ENCODE peak calls at places on chromosome 5, in six cellular contexts. One of them, this sample, is unnamed.

GRCh38 chr5:176935017-176935416 is 35.9 kb upstream of the HK3 start:
- DNase-seq in H9: no peak
- DNase-seq in mesendoderm: no peak
- DNase-seq in IMR-90: no peak
- DNase-seq in mesenchymal stem cell: no peak
- DNase-seq in H1: no peak
- DNase-seq in this sample: no peak

GRCh38 chr5:120449501-120449900 is 14.6 kb upstream of the PRR16 start:
- DNase-seq in IMR-90: peak; percentile 46
- DNase-seq in mesendoderm: peak; percentile 72
- DNase-seq in H1: no peak
- DNase-seq in mesenchymal stem cell: peak; percentile 76
- DNase-seq in H9: no peak
- DNase-seq in this sample: no peak

GRCh38 chr5:58770131-58770530 is 187.3 kb downstream of the RAB3C start:
- DNase-seq in H9: no peak
- DNase-seq in mesenchymal stem cell: no peak
- DNase-seq in mesendoderm: no peak
- DNase-seq in IMR-90: no peak
- DNase-seq in H1: no peak
- DNase-seq in this sample: no peak

GRCh38 chr5:147509710-147510651 is at the start of gene DPYSL3:
- DNase-seq in mesenchymal stem cell: peak; percentile 85
- DNase-seq in IMR-90: peak; percentile 78
- DNase-seq in H9: peak; percentile 80
- DNase-seq in mesendoderm: peak; percentile 84
- DNase-seq in H1: peak; percentile 44
- DNase-seq in this sample: peak; percentile 68

GRCh38 chr5:32460702-32461101 is 16.2 kb upstream of the ZFR start:
- DNase-seq in mesendoderm: no peak
- DNase-seq in mesenchymal stem cell: no peak
- DNase-seq in H1: no peak
- DNase-seq in IMR-90: no peak
- DNase-seq in H9: no peak
- DNase-seq in this sample: no peak

GRCh38 chr5:5387192-5387591 is 35.3 kb upstream of the ICE1 start:
- DNase-seq in mesenchymal stem cell: no peak
- DNase-seq in H9: no peak
- DNase-seq in mesendoderm: no peak
- DNase-seq in H1: no peak
- DNase-seq in IMR-90: no peak
- DNase-seq in this sample: no peak

GRCh38 chr5:73997936-73998335 is 371.9 kb downstream of the ARHGEF28 start:
- DNase-seq in mesenchymal stem cell: no peak
- DNase-seq in IMR-90: no peak
- DNase-seq in mesendoderm: no peak
- DNase-seq in H9: no peak
- DNase-seq in H1: no peak
- DNase-seq in this sample: no peak

GRCh38 chr5:132428811-132429440 is 59.4 kb downstream of the SLC22A5 start:
- DNase-seq in mesendoderm: peak; percentile 83
- DNase-seq in H1: no peak
- DNase-seq in H9: no peak
- DNase-seq in mesenchymal stem cell: peak; percentile 92
- DNase-seq in IMR-90: peak; percentile 87
- DNase-seq in this sample: no peak

GRCh38 chr5:96649251-96649937 is 12.8 kb upstream of the CAST start:
- DNase-seq in H9: no peak
- DNase-seq in IMR-90: no peak
- DNase-seq in mesenchymal stem cell: no peak
- DNase-seq in H1: no peak
- DNase-seq in mesendoderm: no peak
- DNase-seq in this sample: no peak

GRCh38 chr5:172052454-172053236 is 46.2 kb upstream of the FBXW11 start:
- DNase-seq in IMR-90: peak; percentile 86
- DNase-seq in mesendoderm: no peak
- DNase-seq in H1: no peak
- DNase-seq in mesenchymal stem cell: no peak
- DNase-seq in H9: no peak
- DNase-seq in this sample: no peak

GRCh38 chr5:96157077-96157780 is 195.6 kb upstream of the ELL2 start:
- DNase-seq in H1: no peak
- DNase-seq in mesendoderm: no peak
- DNase-seq in IMR-90: no peak
- DNase-seq in mesenchymal stem cell: no peak
- DNase-seq in H9: no peak
- DNase-seq in this sample: no peak

GRCh38 chr5:96483878-96484277 is 50.8 kb upstream of the PCSK1 start:
- DNase-seq in IMR-90: peak; percentile 55
- DNase-seq in H9: no peak
- DNase-seq in H1: no peak
- DNase-seq in mesendoderm: peak; percentile 69
- DNase-seq in mesenchymal stem cell: peak; percentile 51
- DNase-seq in this sample: peak; percentile 45

GRCh38 chr5:21776466-21776865 is 1076.7 kb downstream of the CDH12 start:
- DNase-seq in IMR-90: no peak
- DNase-seq in H9: no peak
- DNase-seq in mesenchymal stem cell: no peak
- DNase-seq in mesendoderm: no peak
- DNase-seq in H1: no peak
- DNase-seq in this sample: no peak

GRCh38 chr5:134143431-134143830 is 28.9 kb downstream of the TCF7 start:
- DNase-seq in IMR-90: no peak
- DNase-seq in mesendoderm: no peak
- DNase-seq in mesenchymal stem cell: no peak
- DNase-seq in H9: no peak
- DNase-seq in H1: no peak
- DNase-seq in this sample: no peak

GRCh38 chr5:163163858-163164257 is 273.5 kb upstream of the CCNG1 start:
- DNase-seq in mesendoderm: no peak
- DNase-seq in H9: no peak
- DNase-seq in mesenchymal stem cell: no peak
- DNase-seq in IMR-90: no peak
- DNase-seq in H1: no peak
- DNase-seq in this sample: no peak

GRCh38 chr5:119435436-119436132 is 16.7 kb upstream of the HSD17B4 start:
- DNase-seq in mesendoderm: peak; percentile 82
- DNase-seq in IMR-90: peak; percentile 52
- DNase-seq in mesenchymal stem cell: peak; percentile 54
- DNase-seq in H1: no peak
- DNase-seq in H9: peak; percentile 87
- DNase-seq in this sample: no peak

GRCh38 chr5:12951846-12952245 is 992.6 kb downstream of the DNAH5 start:
- DNase-seq in IMR-90: no peak
- DNase-seq in mesenchymal stem cell: no peak
- DNase-seq in H9: no peak
- DNase-seq in mesendoderm: no peak
- DNase-seq in H1: no peak
- DNase-seq in this sample: no peak
- H2BK120ac ChIP-seq in IMR-90: no peak overlapping the region
- H2BK120ac ChIP-seq in mesenchymal stem cell: no peak overlapping the region
- H2BK120ac ChIP-seq in H9: no peak overlapping the region
- H2BK120ac ChIP-seq in mesendoderm: no peak overlapping the region
- H2BK120ac ChIP-seq in H1: no peak overlapping the region
- H2BK120ac ChIP-seq in this sample: no peak overlapping the region

GRCh38 chr5:125411163-125412050 is 665.0 kb upstream of the ZNF608 start:
- DNase-seq in mesendoderm: peak; percentile 52
- DNase-seq in H9: no peak
- DNase-seq in IMR-90: peak; percentile 39
- DNase-seq in H1: no peak
- DNase-seq in mesenchymal stem cell: peak; percentile 57
- DNase-seq in this sample: no peak
- H2BK120ac ChIP-seq in mesendoderm: no peak overlapping the region
- H2BK120ac ChIP-seq in H9: no peak overlapping the region
- H2BK120ac ChIP-seq in IMR-90: peak overlapping the region; percentile 92
- H2BK120ac ChIP-seq in H1: peak overlapping the region; percentile 36
- H2BK120ac ChIP-seq in mesenchymal stem cell: peak overlapping the region; percentile 94
- H2BK120ac ChIP-seq in this sample: no peak overlapping the region

DNA sequence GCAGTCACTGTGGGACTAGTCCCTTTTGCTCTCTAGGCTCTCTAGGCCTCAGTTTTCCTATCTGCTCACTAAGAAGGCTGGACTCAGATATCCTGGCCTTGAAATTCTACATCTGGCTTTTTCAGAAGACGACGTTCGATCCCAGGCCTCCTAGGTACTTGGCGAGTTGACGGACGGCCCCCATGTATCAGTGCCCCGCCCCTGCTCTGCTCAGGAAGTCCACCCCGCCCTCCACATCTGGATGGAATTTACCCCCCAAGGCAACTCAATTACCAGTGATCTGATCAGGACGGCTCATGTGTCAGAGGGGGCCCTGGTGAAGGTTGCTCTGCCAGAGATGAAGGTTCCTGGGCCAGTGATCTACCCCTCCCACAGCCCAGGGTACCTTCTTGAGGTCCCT is 44.1 kb upstream of the SYNPO start:
- DNase-seq in mesendoderm: peak; percentile 82
- DNase-seq in H1: no peak
- DNase-seq in mesenchymal stem cell: no peak
- DNase-seq in IMR-90: no peak
- DNase-seq in H9: no peak
- DNase-seq in this sample: no peak
- H2BK120ac ChIP-seq in mesendoderm: peak overlapping the region; percentile 52
- H2BK120ac ChIP-seq in H1: no peak overlapping the region
- H2BK120ac ChIP-seq in mesenchymal stem cell: no peak overlapping the region
- H2BK120ac ChIP-seq in IMR-90: no peak overlapping the region
- H2BK120ac ChIP-seq in H9: no peak overlapping the region
- H2BK120ac ChIP-seq in this sample: no peak overlapping the region

DNA sequence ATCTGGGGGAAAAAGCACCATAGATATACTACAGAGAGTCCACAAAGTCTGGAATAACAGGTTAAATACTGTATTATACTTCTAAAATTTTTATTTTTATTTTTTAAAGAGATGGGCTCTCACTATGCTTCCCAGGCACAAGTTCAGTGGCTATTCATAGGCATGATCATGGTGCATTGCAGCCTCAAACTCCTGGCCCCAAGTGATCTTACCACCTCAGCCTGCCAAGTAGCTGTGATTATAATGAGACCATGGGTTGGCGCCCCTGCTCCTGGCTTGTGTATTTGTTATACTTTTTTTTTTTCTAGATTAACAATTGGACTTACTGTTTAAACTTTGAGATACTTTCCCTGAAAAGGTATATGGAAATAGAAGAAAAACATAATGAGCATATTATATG is 25.9 kb downstream of the ERBIN start:
- DNase-seq in mesenchymal stem cell: no peak
- DNase-seq in H1: no peak
- DNase-seq in mesendoderm: no peak
- DNase-seq in H9: no peak
- DNase-seq in IMR-90: no peak
- DNase-seq in this sample: no peak
- H2BK120ac ChIP-seq in mesenchymal stem cell: no peak overlapping the region
- H2BK120ac ChIP-seq in H1: no peak overlapping the region
- H2BK120ac ChIP-seq in mesendoderm: no peak overlapping the region
- H2BK120ac ChIP-seq in H9: no peak overlapping the region
- H2BK120ac ChIP-seq in IMR-90: no peak overlapping the region
- H2BK120ac ChIP-seq in this sample: no peak overlapping the region

DNA sequence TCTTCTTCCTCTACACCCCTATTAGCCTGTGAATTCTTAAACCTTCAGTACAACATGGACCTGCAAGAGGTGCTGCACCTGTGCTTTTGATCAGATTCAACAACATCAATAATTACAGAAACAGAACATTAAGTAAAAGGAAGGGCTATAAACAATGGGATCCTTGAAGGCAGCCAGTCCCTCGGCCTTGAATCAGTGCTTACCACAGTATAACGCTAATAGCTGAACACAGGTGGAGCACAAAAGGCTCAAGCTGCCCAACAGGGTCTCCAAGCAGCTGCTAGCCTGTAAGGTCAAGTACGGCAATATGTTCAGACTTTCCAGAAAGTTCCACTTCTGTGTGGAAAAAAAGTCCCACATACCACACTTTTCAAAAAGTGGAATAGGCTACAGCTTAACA is 61.9 kb upstream of the ITGA1 start:
- DNase-seq in H1: no peak
- DNase-seq in mesenchymal stem cell: no peak
- DNase-seq in IMR-90: no peak
- DNase-seq in H9: no peak
- DNase-seq in mesendoderm: no peak
- DNase-seq in this sample: no peak
- H2BK120ac ChIP-seq in H1: no peak overlapping the region
- H2BK120ac ChIP-seq in mesenchymal stem cell: no peak overlapping the region
- H2BK120ac ChIP-seq in IMR-90: no peak overlapping the region
- H2BK120ac ChIP-seq in H9: no peak overlapping the region
- H2BK120ac ChIP-seq in mesendoderm: no peak overlapping the region
- H2BK120ac ChIP-seq in this sample: no peak overlapping the region

GRCh38 chr5:126777257-126777973 is 479 bp downstream of the LMNB1 start:
- DNase-seq in H1: no peak
- DNase-seq in mesenchymal stem cell: peak; percentile 80
- DNase-seq in mesendoderm: peak; percentile 75
- DNase-seq in H9: peak; percentile 41
- DNase-seq in IMR-90: peak; percentile 61
- DNase-seq in this sample: peak; percentile 51

GRCh38 chr5:126780165-126780827 is 3.4 kb downstream of the LMNB1 start:
- DNase-seq in H1: no peak
- DNase-seq in mesendoderm: peak; percentile 80
- DNase-seq in IMR-90: peak; percentile 81
- DNase-seq in mesenchymal stem cell: peak; percentile 80
- DNase-seq in H9: peak; percentile 39
- DNase-seq in this sample: peak; percentile 39

GRCh38 chr5:126778675-126779403 is 1.9 kb downstream of the LMNB1 start:
- DNase-seq in IMR-90: no peak
- DNase-seq in H9: no peak
- DNase-seq in H1: no peak
- DNase-seq in mesendoderm: peak; percentile 54
- DNase-seq in mesenchymal stem cell: no peak
- DNase-seq in this sample: peak; percentile 18

GRCh38 chr5:126777974-126778674 is 1.2 kb downstream of the LMNB1 start:
- DNase-seq in H9: peak; percentile 97
- DNase-seq in H1: peak; percentile 91
- DNase-seq in IMR-90: peak; percentile 95
- DNase-seq in mesenchymal stem cell: peak; percentile 97
- DNase-seq in mesendoderm: peak; percentile 98
- DNase-seq in this sample: peak; percentile 91

GRCh38 chr5:126776499-126777256 is at the start of gene LMNB1:
- DNase-seq in mesenchymal stem cell: peak; percentile 95
- DNase-seq in mesendoderm: peak; percentile 99
- DNase-seq in H1: peak; percentile 93
- DNase-seq in IMR-90: peak; percentile 94
- DNase-seq in H9: peak; percentile 98
- DNase-seq in this sample: peak; percentile 96
- H2BK120ac ChIP-seq in mesenchymal stem cell: peak within 1 kb of the TSS; percentile 71
- H2BK120ac ChIP-seq in mesendoderm: peak within 1 kb of the TSS; percentile 92
- H2BK120ac ChIP-seq in H1: peak within 1 kb of the TSS; percentile 95
- H2BK120ac ChIP-seq in IMR-90: peak within 1 kb of the TSS; percentile 72
- H2BK120ac ChIP-seq in H9: peak within 1 kb of the TSS; percentile 41
- H2BK120ac ChIP-seq in this sample: peak within 1 kb of the TSS; percentile 83

GRCh38 chr5:68450245-68450852 is 234.8 kb downstream of the PIK3R1 start:
- DNase-seq in H1: no peak
- DNase-seq in H9: no peak
- DNase-seq in IMR-90: peak; percentile 77
- DNase-seq in mesendoderm: peak; percentile 16
- DNase-seq in mesenchymal stem cell: peak; percentile 66
- DNase-seq in this sample: no peak

GRCh38 chr5:68447121-68447520 is 231.6 kb downstream of the PIK3R1 start:
- DNase-seq in mesenchymal stem cell: no peak
- DNase-seq in H1: no peak
- DNase-seq in H9: no peak
- DNase-seq in mesendoderm: no peak
- DNase-seq in IMR-90: no peak
- DNase-seq in this sample: no peak

GRCh38 chr5:68447530-68447929 is 232.0 kb downstream of the PIK3R1 start:
- DNase-seq in mesenchymal stem cell: no peak
- DNase-seq in H9: no peak
- DNase-seq in mesendoderm: no peak
- DNase-seq in IMR-90: no peak
- DNase-seq in H1: no peak
- DNase-seq in this sample: no peak

GRCh38 chr5:68446487-68446894 is 230.9 kb downstream of the PIK3R1 start:
- DNase-seq in IMR-90: no peak
- DNase-seq in mesenchymal stem cell: no peak
- DNase-seq in H1: no peak
- DNase-seq in H9: no peak
- DNase-seq in mesendoderm: no peak
- DNase-seq in this sample: no peak

GRCh38 chr5:68449380-68449779 is 233.8 kb downstream of the PIK3R1 start:
- DNase-seq in H1: no peak
- DNase-seq in H9: no peak
- DNase-seq in mesenchymal stem cell: no peak
- DNase-seq in mesendoderm: no peak
- DNase-seq in IMR-90: no peak
- DNase-seq in this sample: no peak
- H2BK120ac ChIP-seq in H1: no peak overlapping the region
- H2BK120ac ChIP-seq in H9: no peak overlapping the region
- H2BK120ac ChIP-seq in mesenchymal stem cell: no peak overlapping the region
- H2BK120ac ChIP-seq in mesendoderm: no peak overlapping the region
- H2BK120ac ChIP-seq in IMR-90: peak overlapping the region; percentile 74
- H2BK120ac ChIP-seq in this sample: no peak overlapping the region